ENCODE peak calls at places on chromosomes 16 and 17, in nine cellular contexts. Q, O, K, R, M, C, Z, H and S are unnamed samples.

GRCh38 chr16:77330332-77331043 is 104.3 kb downstream of the ADAMTS18 start:
- DNase-seq in Q (no peak), O (no peak), K (no peak), R (no peak), M (no peak), C (no peak), Z (no peak), H (no peak), S (no peak)

GRCh38 chr17:7261377-7262191 is 694 bp downstream of the CLDN7 start:
- DNase-seq in Q (no peak), O (no peak), K (peak; percentile 76), R (peak; percentile 79), M (peak; percentile 25), C (no peak), Z (peak; percentile 87), H (peak; percentile 38), S (peak; percentile 59)

GRCh38 chr16:3195975-3196374 is 8.0 kb downstream of the OR1F1 start:
- DNase-seq in Q (no peak), O (no peak), K (no peak), R (no peak), M (no peak), C (no peak), Z (no peak), H (no peak), S (no peak)

GRCh38 chr17:49204521-49204920 is 5.9 kb downstream of the GNGT2 start:
- DNase-seq in Q (no peak), O (no peak), K (no peak), R (no peak), M (no peak), C (no peak), Z (peak; percentile 6), H (no peak), S (no peak)

GRCh38 chr17:65592131-65592965 is 30.9 kb upstream of the AXIN2 start:
- DNase-seq in Q (no peak), O (no peak), K (no peak), R (no peak), M (no peak), C (no peak), Z (no peak), H (no peak), S (no peak)

GRCh38 chr16:83802135-83802534 is 5.6 kb upstream of the HSBP1 start:
- DNase-seq in Q (peak; percentile 49), O (no peak), K (no peak), R (no peak), M (no peak), C (no peak), Z (no peak), H (peak; percentile 26), S (no peak)

GRCh38 chr17:81601525-81602120 is 35.3 kb downstream of the NPLOC4 start:
- DNase-seq in Q (no peak), O (no peak), K (peak; percentile 87), R (no peak), M (peak; percentile 42), C (no peak), Z (no peak), H (peak; percentile 80), S (peak; percentile 77)

GRCh38 chr17:80891096-80892018 is 100.3 kb upstream of the CHMP6 start:
- DNase-seq in Q (peak; percentile 51), O (no peak), K (no peak), R (no peak), M (no peak), C (peak; percentile 48), Z (peak; percentile 82), H (peak; percentile 26), S (peak; percentile 72)

GRCh38 chr16:85363427-85363826 is 249.7 kb upstream of the GSE1 start:
- DNase-seq in Q (no peak), O (no peak), K (no peak), R (peak; percentile 56), M (no peak), C (no peak), Z (no peak), H (no peak), S (no peak)

GRCh38 chr17:77476920-77477805 is 336.4 kb downstream of the SEC14L1 start:
- DNase-seq in Q (peak; percentile 77), O (peak; percentile 39), K (peak; percentile 91), R (no peak), M (no peak), C (peak; percentile 87), Z (no peak), H (peak; percentile 88), S (no peak)

GRCh38 chr17:79797492-79798295 is 817 bp upstream of the CBX8 start:
- DNase-seq in Q (no peak), O (no peak), K (peak; percentile 96), R (no peak), M (peak; percentile 72), C (no peak), Z (peak; percentile 89), H (peak; percentile 25), S (no peak)

GRCh38 chr17:78356163-78356713 is 3.6 kb downstream of the SOCS3 start:
- DNase-seq in Q (no peak), O (no peak), K (no peak), R (no peak), M (peak; percentile 31), C (peak; percentile 63), Z (peak; percentile 94), H (peak; percentile 67), S (peak; percentile 91)

GRCh38 chr17:78828470-78829185 is 12.0 kb downstream of the USP36 start:
- DNase-seq in Q (no peak), O (no peak), K (peak; percentile 42), R (no peak), M (no peak), C (no peak), Z (no peak), H (peak; percentile 26), S (no peak)

DNA sequence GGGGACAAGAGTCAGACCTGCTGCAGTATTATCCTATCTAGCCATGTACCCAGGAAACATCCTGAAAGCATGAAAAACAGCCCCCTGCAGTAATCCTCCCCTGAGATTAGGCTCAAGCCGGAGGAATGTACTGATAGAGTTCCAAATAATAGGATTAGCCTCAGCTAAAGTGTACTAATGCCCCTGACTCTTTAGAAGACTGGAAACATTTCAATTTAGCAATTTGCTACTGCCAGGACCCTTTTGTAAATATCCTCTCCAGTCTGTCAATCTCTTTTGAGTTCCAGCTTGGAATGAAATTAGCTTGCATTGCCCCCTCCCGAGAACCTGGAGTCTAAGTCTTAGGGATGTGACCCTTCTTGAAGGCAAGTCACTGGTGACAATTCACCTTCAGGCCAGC is 110.8 kb upstream of the DNAH9 start:
- DNase-seq in Q (no peak), O (no peak), K (no peak), R (no peak), M (no peak), C (no peak), Z (no peak), H (no peak), S (no peak)
- TF ChIP-seq CTCF in Q (no peak), O (no peak), K (no peak), R (no peak), M (no peak), C (no peak), Z (no peak), H (no peak), S (no peak)

GRCh38 chr17:68809148-68809547 is 146.0 kb downstream of the ABCA8 start:
- DNase-seq in Q (no peak), O (no peak), K (no peak), R (no peak), M (no peak), C (no peak), Z (no peak), H (no peak), S (no peak)

GRCh38 chr17:68807998-68808772 is 147.0 kb downstream of the ABCA8 start:
- DNase-seq in Q (no peak), O (no peak), K (no peak), R (no peak), M (no peak), C (no peak), Z (no peak), H (no peak), S (no peak)

DNA sequence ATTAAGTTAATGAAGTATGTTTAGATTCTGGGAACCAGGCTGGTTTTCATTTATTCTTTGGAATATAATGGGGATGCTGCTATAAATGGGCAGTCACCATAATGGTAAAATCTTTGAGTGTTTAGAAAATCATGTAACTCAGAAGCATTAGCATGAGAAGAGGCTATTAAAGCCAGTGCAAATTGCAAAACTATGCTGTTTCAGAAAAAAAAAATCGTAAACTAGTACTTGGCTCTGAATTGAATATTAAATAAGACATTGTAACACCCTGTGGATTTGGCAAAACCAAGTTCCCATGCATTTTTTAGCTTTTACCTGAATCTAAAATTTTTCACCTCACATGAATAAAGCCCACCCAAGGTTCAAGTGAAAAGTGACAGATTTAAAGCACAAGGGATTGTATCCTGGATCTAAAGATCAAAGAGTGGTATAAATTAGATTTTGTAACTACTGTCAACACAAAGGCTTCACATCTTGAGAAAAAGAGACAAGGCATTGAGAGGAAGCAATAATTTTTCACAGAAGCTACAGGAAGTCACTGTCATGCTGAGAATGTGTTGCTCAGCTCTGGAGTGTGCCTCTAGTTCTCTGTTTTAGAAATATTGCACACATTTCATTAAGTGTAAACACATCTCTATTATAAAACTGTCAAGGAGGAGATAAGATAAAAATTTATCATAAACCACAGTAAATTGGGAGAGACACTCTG is 142.2 kb downstream of the ABCA8 start:
- DNase-seq in Q (no peak), O (no peak), K (no peak), R (no peak), M (no peak), C (no peak), Z (no peak), H (no peak), S (no peak)
- TF ChIP-seq CTCF in Q (no peak), O (no peak), K (no peak), R (no peak), M (no peak), C (no peak), Z (no peak), H (no peak), S (no peak)

GRCh38 chr17:2025220-2025621 is at the start of gene RTN4RL1:
- DNase-seq in Q (peak; percentile 72), O (peak; percentile 83), K (peak; percentile 78), R (peak; percentile 92), M (peak; percentile 72), C (peak; percentile 61), Z (peak; percentile 87), H (peak; percentile 61), S (peak; percentile 62)

GRCh38 chr17:2024572-2025219 is 438 bp downstream of the RTN4RL1 start:
- DNase-seq in Q (no peak), O (no peak), K (peak; percentile 59), R (peak; percentile 71), M (no peak), C (no peak), Z (no peak), H (no peak), S (no peak)

GRCh38 chr17:2022647-2023046 is 2.5 kb downstream of the RTN4RL1 start:
- DNase-seq in Q (no peak), O (peak; percentile 42), K (no peak), R (peak; percentile 71), M (no peak), C (no peak), Z (no peak), H (no peak), S (no peak)

GRCh38 chr17:2023692-2024571 is 1.2 kb downstream of the RTN4RL1 start:
- DNase-seq in Q (peak; percentile 52), O (peak; percentile 76), K (peak; percentile 76), R (peak; percentile 84), M (peak; percentile 79), C (no peak), Z (no peak), H (peak; percentile 81), S (no peak)

GRCh38 chr17:2023256-2023655 is 1.9 kb downstream of the RTN4RL1 start:
- DNase-seq in Q (no peak), O (no peak), K (no peak), R (no peak), M (no peak), C (no peak), Z (no peak), H (no peak), S (no peak)
- TF ChIP-seq CTCF in Q (no peak), O (no peak), K (no peak), R (no peak), M (no peak), C (no peak), Z (no peak), H (no peak), S (no peak)

GRCh38 chr17:70901870-70902269 is 732.5 kb downstream of the KCNJ2 start:
- DNase-seq in Q (no peak), O (no peak), K (no peak), R (no peak), M (no peak), C (no peak), Z (no peak), H (no peak), S (no peak)
- TF ChIP-seq CTCF in Q (no peak), O (no peak), K (peak; percentile 12), R (no peak), M (no peak), C (no peak), Z (no peak), H (no peak), S (no peak)